ENCODE peak calls at places on chromosomes 4 and X, in seven cellular contexts. Q, O, W, C, I, S and G are unnamed samples.

GRCh38 chr4:36385951-36386561 is 104.6 kb downstream of the DTHD1 start:
- DNase-seq in I (peak; percentile 11), W (no peak), O (no peak), C (no peak), Q (no peak), S (no peak), G (no peak)

GRCh38 chr4:142778430-142778829 is 67.7 kb downstream of the INPP4B start:
- DNase-seq in W (no peak), O (no peak), C (no peak), I (no peak), S (no peak), Q (no peak), G (no peak)

GRCh38 chr4:82765134-82765533 is 33.5 kb downstream of the SCD5 start:
- DNase-seq in I (no peak), C (no peak), W (no peak), O (no peak), Q (no peak), S (no peak), G (no peak)

GRCh38 chr4:48129307-48130014 is 4.6 kb downstream of the TXK start:
- DNase-seq in S (no peak), W (no peak), C (no peak), Q (no peak), I (peak; percentile 52), O (peak; percentile 13), G (no peak)

GRCh38 chr4:168882650-168883233 is 127.3 kb downstream of the CBR4 start:
- DNase-seq in S (no peak), I (no peak), W (no peak), O (no peak), C (no peak), Q (peak; percentile 9), G (no peak)

GRCh38 chr4:140943887-140944515 is 187.8 kb upstream of the TBC1D9 start:
- DNase-seq in O (no peak), Q (no peak), I (no peak), S (no peak), C (no peak), W (no peak), G (no peak)

GRCh38 chrX:12567857-12568256 is 223.4 kb upstream of the PRPS2 start:
- DNase-seq in S (no peak), C (no peak), O (no peak), I (no peak), W (no peak), Q (no peak), G (no peak)

GRCh38 chr4:40923326-40924095 is 173.8 kb downstream of the NSUN7 start:
- DNase-seq in W (no peak), O (no peak), C (no peak), I (no peak), Q (no peak), S (no peak), G (no peak)

GRCh38 chr4:16667464-16667863 is 231.0 kb downstream of the LDB2 start:
- DNase-seq in W (no peak), I (no peak), Q (no peak), C (no peak), S (no peak), O (no peak), G (no peak)

GRCh38 chr4:106362426-106362825 is 6.2 kb downstream of the GIMD1 start:
- DNase-seq in Q (no peak), S (no peak), O (no peak), I (no peak), C (no peak), W (no peak), G (no peak)

GRCh38 chr4:169238445-169238844 is 32.3 kb downstream of the SH3RF1 start:
- DNase-seq in C (no peak), S (no peak), W (no peak), I (no peak), O (no peak), Q (no peak), G (no peak)

GRCh38 chr4:102562995-102563394 is 61.8 kb downstream of the NFKB1 start:
- DNase-seq in I (no peak), Q (no peak), C (no peak), O (no peak), W (no peak), S (no peak), G (no peak)

GRCh38 chr4:141543176-141543575 is 93.2 kb upstream of the IL15 start:
- DNase-seq in W (no peak), S (no peak), I (no peak), C (no peak), Q (no peak), O (no peak), G (no peak)

GRCh38 chr4:20084488-20084887 is 167.2 kb upstream of the SLIT2 start:
- DNase-seq in I (no peak), O (no peak), Q (no peak), C (no peak), W (no peak), S (no peak), G (no peak)

GRCh38 chr4:14264437-14264836 is 636.9 kb upstream of the BOD1L1 start:
- DNase-seq in Q (no peak), I (no peak), C (no peak), W (no peak), S (no peak), O (no peak), G (no peak)

GRCh38 chr4:20383283-20383682 is 131.6 kb downstream of the SLIT2 start:
- DNase-seq in C (no peak), I (no peak), W (no peak), S (no peak), Q (no peak), O (no peak), G (no peak)

GRCh38 chrX:77742788-77743476 is 43.1 kb downstream of the ATRX start:
- DNase-seq in Q (no peak), C (no peak), W (no peak), O (no peak), S (no peak), I (no peak), G (no peak)

GRCh38 chr4:37890501-37891220 is at the start of gene TBC1D1:
- DNase-seq in C (no peak), S (no peak), I (peak; percentile 81), W (peak; percentile 80), Q (no peak), O (no peak), G (no peak)

GRCh38 chrX:65750674-65751469 is 83.4 kb downstream of the MSN start:
- DNase-seq in O (no peak), S (no peak), I (peak; percentile 21), C (no peak), Q (no peak), W (no peak), G (no peak)
- H3K4me1 ChIP-seq in O (no peaks in the 10 kb centered on the region), S (no peaks in the 10 kb centered on the region), I (no peaks in the 10 kb centered on the region), C (no peaks in the 10 kb centered on the region), Q (no peaks in the 10 kb centered on the region), W (no peaks in the 10 kb centered on the region), G (no peaks in the 10 kb centered on the region)

GRCh38 chrX:106802063-106802387 is 448 bp upstream of the TBC1D8B start:
- DNase-seq in I (no peak), S (no peak), Q (peak; percentile 3), O (peak; percentile 11), C (no peak), W (no peak), G (no peak)

DNA sequence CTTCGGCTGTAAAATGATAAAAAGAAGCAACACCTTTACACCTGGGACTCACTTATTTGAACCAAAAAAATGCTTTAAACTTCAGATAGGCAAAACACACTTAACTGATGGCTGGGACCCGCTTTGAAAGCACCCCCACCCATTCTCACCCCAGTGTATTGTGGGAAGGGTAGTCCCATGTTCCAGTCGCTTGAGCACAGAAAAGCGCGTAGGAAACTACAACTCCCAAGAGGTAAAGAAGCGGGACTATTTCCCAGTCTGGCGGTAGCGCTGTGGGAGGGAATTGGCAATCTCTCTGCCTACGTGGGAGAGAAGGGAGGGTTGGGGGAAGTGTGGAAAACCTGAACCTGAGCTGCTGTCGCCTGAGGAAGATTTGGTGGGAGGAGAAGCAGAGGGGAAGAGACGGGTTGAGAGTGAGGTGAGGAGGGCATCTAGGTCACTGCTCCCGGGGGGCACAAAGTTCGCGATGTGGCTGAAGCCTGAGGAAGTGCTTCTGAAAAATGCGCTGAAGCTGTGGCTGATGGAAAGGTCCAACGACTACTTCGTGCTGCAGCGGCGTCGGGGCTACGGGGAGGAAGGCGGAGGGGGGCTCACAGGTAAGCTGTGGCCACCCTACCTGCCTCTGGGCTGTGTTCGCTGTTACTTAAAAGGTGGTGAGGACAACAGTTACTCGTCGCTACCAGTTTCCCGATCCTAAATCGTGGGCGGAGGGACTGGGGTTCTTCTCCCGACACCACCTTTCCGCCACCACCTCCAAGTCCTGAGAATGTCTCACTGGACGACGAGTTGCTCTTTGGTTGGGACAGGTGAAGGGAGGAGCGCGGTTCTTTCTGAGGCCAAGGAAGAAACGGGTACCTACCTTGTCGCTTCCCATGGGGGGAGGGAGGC is at the start of gene TBC1D8B:
- DNase-seq in O (peak; percentile 80), I (peak; percentile 80), W (peak; percentile 78), C (peak; percentile 86), S (peak; percentile 91), Q (peak; percentile 89), G (peak; percentile 91)
- TF ChIP-seq POLR2A in O (peak; percentile 44), I (peak; percentile 59), W (no peak), C (no peak), S (no peak), Q (no peak), G (no peak)

GRCh38 chrX:151396042-151396826 is 772 bp upstream of the VMA21 start:
- DNase-seq in C (no peak), W (no peak), O (no peak), Q (peak; percentile 49), I (peak; percentile 21), S (no peak), G (no peak)
- H3K4me1 ChIP-seq in C (peaks cover 18% of the 10 kb centered on the region), W (peaks cover 14% of the 10 kb centered on the region), O (peaks cover 20% of the 10 kb centered on the region), Q (peaks cover 27% of the 10 kb centered on the region), I (no peaks in the 10 kb centered on the region), S (peaks cover 25% of the 10 kb centered on the region), G (peaks cover 16% of the 10 kb centered on the region)

GRCh38 chrX:49991718-49992117 is 69.3 kb downstream of the CLCN5 start:
- DNase-seq in I (no peak), S (no peak), Q (no peak), O (no peak), C (no peak), W (no peak), G (no peak)

GRCh38 chrX:49988128-49988527 is 65.7 kb downstream of the CLCN5 start:
- DNase-seq in S (no peak), Q (no peak), W (no peak), C (no peak), O (no peak), I (no peak), G (no peak)

GRCh38 chrX:49987651-49988050 is 65.3 kb downstream of the CLCN5 start:
- DNase-seq in S (no peak), I (no peak), W (no peak), Q (no peak), C (no peak), O (no peak), G (no peak)

DNA sequence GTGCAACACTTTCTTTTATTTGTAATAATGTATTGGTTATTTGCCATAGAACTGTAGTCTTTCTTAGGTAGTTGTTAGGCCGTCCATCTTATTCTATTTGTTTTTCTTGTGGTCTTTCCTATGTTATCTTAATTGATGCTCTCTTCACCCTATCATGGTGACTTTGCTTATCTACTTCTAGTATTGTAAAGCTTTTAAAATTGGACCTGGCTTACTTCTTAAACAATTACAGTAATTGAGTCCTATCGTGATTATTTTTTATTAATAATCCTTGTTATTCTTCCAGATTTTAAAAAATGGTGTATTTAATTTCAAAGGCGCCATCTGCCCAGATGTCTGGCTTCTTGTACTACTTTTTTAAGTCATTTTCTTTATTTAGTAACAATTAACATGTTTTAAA is 63.7 kb downstream of the CLCN5 start:
- DNase-seq in W (no peak), S (no peak), C (no peak), I (no peak), Q (no peak), O (no peak), G (no peak)
- TF ChIP-seq POLR2A in W (no peak), S (no peak), C (no peak), I (no peak), Q (no peak), O (no peak), G (no peak)

GRCh38 chrX:130093271-130093670 is 17.0 kb downstream of the ELF4 start:
- DNase-seq in I (no peak), C (no peak), O (no peak), S (no peak), W (no peak), Q (no peak), G (no peak)
- H3K4me1 ChIP-seq in I (no peaks in the 10 kb centered on the region), C (peaks cover 27% of the 10 kb centered on the region), O (peaks cover 14% of the 10 kb centered on the region), S (peaks cover 14% of the 10 kb centered on the region), W (peaks cover 27% of the 10 kb centered on the region), Q (peaks cover 45% of the 10 kb centered on the region), G (peaks cover 19% of the 10 kb centered on the region)